ENCODE peak calls at places on chromosomes 16 and 17, in ten cellular contexts. One of them, this sample, is unnamed.

GRCh38 chr17:50206604-50207293 is 5.3 kb upstream of the COL1A1 start:
- DNase-seq in tibial nerve: peak; percentile 43
- DNase-seq in A549: no peak
- DNase-seq in uterus: peak; percentile 77
- DNase-seq in prostate gland: no peak
- DNase-seq in esophagus squamous epithelium: no peak
- DNase-seq in breast epithelium: no peak
- DNase-seq in adrenal gland: no peak
- DNase-seq in heart left ventricle: no peak
- DNase-seq in IMR-90: peak; percentile 66
- DNase-seq in this sample: peak; percentile 76

GRCh38 chr16:84413605-84414004 is 45.3 kb downstream of the ATP2C2 start:
- DNase-seq in IMR-90: no peak
- DNase-seq in esophagus squamous epithelium: no peak
- DNase-seq in heart left ventricle: no peak
- DNase-seq in uterus: no peak
- DNase-seq in tibial nerve: no peak
- DNase-seq in adrenal gland: no peak
- DNase-seq in A549: no peak
- DNase-seq in breast epithelium: no peak
- DNase-seq in prostate gland: no peak
- DNase-seq in this sample: no peak

GRCh38 chr17:28645576-28645939 is 600 bp upstream of the BLTP2 start:
- DNase-seq in IMR-90: no peak
- DNase-seq in tibial nerve: no peak
- DNase-seq in heart left ventricle: no peak
- DNase-seq in esophagus squamous epithelium: no peak
- DNase-seq in uterus: no peak
- DNase-seq in adrenal gland: no peak
- DNase-seq in prostate gland: no peak
- DNase-seq in breast epithelium: no peak
- DNase-seq in A549: no peak
- DNase-seq in this sample: no peak

GRCh38 chr17:17888821-17889220 is 52.0 kb upstream of the SREBF1 start:
- DNase-seq in prostate gland: no peak
- DNase-seq in adrenal gland: no peak
- DNase-seq in tibial nerve: no peak
- DNase-seq in breast epithelium: no peak
- DNase-seq in A549: peak; percentile 44
- DNase-seq in heart left ventricle: no peak
- DNase-seq in IMR-90: peak; percentile 11
- DNase-seq in uterus: no peak
- DNase-seq in esophagus squamous epithelium: no peak
- DNase-seq in this sample: no peak

GRCh38 chr16:78249056-78249455 is 149.6 kb downstream of the WWOX start:
- DNase-seq in esophagus squamous epithelium: no peak
- DNase-seq in adrenal gland: no peak
- DNase-seq in uterus: no peak
- DNase-seq in prostate gland: no peak
- DNase-seq in IMR-90: no peak
- DNase-seq in breast epithelium: no peak
- DNase-seq in tibial nerve: no peak
- DNase-seq in A549: no peak
- DNase-seq in heart left ventricle: no peak
- DNase-seq in this sample: no peak

GRCh38 chr16:1545044-1545736 is 11.7 kb downstream of the TMEM204 start:
- DNase-seq in heart left ventricle: peak; percentile 83
- DNase-seq in uterus: peak; percentile 67
- DNase-seq in adrenal gland: no peak
- DNase-seq in prostate gland: peak; percentile 78
- DNase-seq in A549: no peak
- DNase-seq in breast epithelium: no peak
- DNase-seq in IMR-90: no peak
- DNase-seq in tibial nerve: no peak
- DNase-seq in esophagus squamous epithelium: no peak
- DNase-seq in this sample: no peak

GRCh38 chr16:2585651-2586081 is 47.8 kb downstream of the PDPK1 start:
- DNase-seq in A549: no peak
- DNase-seq in tibial nerve: no peak
- DNase-seq in adrenal gland: peak; percentile 79
- DNase-seq in heart left ventricle: no peak
- DNase-seq in breast epithelium: peak; percentile 17
- DNase-seq in IMR-90: no peak
- DNase-seq in esophagus squamous epithelium: no peak
- DNase-seq in uterus: no peak
- DNase-seq in prostate gland: no peak
- DNase-seq in this sample: no peak

GRCh38 chr17:53780320-53780719 is 42.4 kb upstream of the KIF2B start:
- DNase-seq in A549: no peak
- DNase-seq in breast epithelium: no peak
- DNase-seq in esophagus squamous epithelium: no peak
- DNase-seq in uterus: no peak
- DNase-seq in adrenal gland: no peak
- DNase-seq in prostate gland: no peak
- DNase-seq in heart left ventricle: no peak
- DNase-seq in tibial nerve: no peak
- DNase-seq in IMR-90: no peak
- DNase-seq in this sample: no peak

DNA sequence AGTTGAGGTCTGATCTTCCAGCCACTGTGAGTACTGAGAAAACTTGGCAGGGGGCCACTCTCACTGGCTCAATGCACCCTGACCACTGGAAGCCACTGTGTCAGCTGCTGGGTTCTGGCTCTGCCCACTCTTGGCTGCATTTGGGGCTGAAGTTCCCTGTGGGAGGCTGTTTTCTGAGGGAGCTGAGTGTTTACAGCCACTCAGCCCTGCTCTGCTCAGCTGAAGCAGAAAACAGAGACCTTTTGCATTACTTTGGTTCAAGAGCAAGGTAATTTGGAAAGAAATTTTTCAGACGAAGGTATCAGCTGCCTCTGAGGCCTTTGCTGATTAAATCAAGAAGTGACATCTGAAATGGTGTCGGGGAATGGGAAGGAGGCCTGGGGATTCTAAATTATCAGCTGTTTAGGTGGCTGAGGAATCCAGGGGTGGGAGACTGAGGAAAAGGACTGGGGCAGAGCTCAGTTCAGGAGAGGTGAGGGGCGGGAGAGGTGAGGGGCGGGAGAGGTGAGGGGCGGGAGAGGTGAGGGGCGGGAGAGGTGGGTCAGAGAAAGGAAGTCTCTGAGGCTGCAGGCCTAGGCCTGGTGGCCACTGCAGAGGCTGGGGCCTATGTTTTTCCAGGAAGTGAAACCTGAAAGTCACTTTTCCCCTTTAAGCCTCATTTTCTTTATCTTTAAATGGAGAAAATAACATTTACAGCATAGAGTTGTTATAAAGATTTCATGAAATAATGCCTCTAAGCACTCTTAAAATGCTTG is at the start of gene ACSM5:
- DNase-seq in IMR-90: no peak
- DNase-seq in prostate gland: no peak
- DNase-seq in heart left ventricle: no peak
- DNase-seq in esophagus squamous epithelium: no peak
- DNase-seq in uterus: peak; percentile 45
- DNase-seq in A549: no peak
- DNase-seq in tibial nerve: peak; percentile 49
- DNase-seq in adrenal gland: peak; percentile 63
- DNase-seq in breast epithelium: no peak
- DNase-seq in this sample: no peak
- H3K4me3 ChIP-seq in IMR-90: no peak within 1 kb of the TSS
- H3K4me3 ChIP-seq in prostate gland: no peak within 1 kb of the TSS
- H3K4me3 ChIP-seq in heart left ventricle: no peak within 1 kb of the TSS
- H3K4me3 ChIP-seq in esophagus squamous epithelium: no peak within 1 kb of the TSS
- H3K4me3 ChIP-seq in uterus: no peak within 1 kb of the TSS
- H3K4me3 ChIP-seq in A549: no peak within 1 kb of the TSS
- H3K4me3 ChIP-seq in tibial nerve: no peak within 1 kb of the TSS
- H3K4me3 ChIP-seq in adrenal gland: no peak within 1 kb of the TSS
- H3K4me3 ChIP-seq in breast epithelium: no peak within 1 kb of the TSS
- H3K4me3 ChIP-seq in this sample: no peak within 1 kb of the TSS

GRCh38 chr17:80781188-80781577 is 210.5 kb upstream of the CHMP6 start:
- DNase-seq in prostate gland: no peak
- DNase-seq in breast epithelium: peak; percentile 38
- DNase-seq in esophagus squamous epithelium: no peak
- DNase-seq in adrenal gland: no peak
- DNase-seq in heart left ventricle: no peak
- DNase-seq in uterus: no peak
- DNase-seq in tibial nerve: no peak
- DNase-seq in IMR-90: no peak
- DNase-seq in A549: no peak
- DNase-seq in this sample: no peak

GRCh38 chr17:80778716-80779115 is 212.9 kb upstream of the CHMP6 start:
- DNase-seq in adrenal gland: no peak
- DNase-seq in esophagus squamous epithelium: no peak
- DNase-seq in A549: no peak
- DNase-seq in heart left ventricle: no peak
- DNase-seq in uterus: no peak
- DNase-seq in tibial nerve: no peak
- DNase-seq in IMR-90: no peak
- DNase-seq in breast epithelium: peak; percentile 9
- DNase-seq in prostate gland: no peak
- DNase-seq in this sample: no peak

GRCh38 chr17:80780381-80781187 is 211.1 kb upstream of the CHMP6 start:
- DNase-seq in IMR-90: peak; percentile 74
- DNase-seq in A549: no peak
- DNase-seq in heart left ventricle: no peak
- DNase-seq in adrenal gland: no peak
- DNase-seq in breast epithelium: peak; percentile 25
- DNase-seq in tibial nerve: no peak
- DNase-seq in esophagus squamous epithelium: no peak
- DNase-seq in prostate gland: no peak
- DNase-seq in uterus: peak; percentile 49
- DNase-seq in this sample: no peak

GRCh38 chr17:80779336-80779735 is 212.3 kb upstream of the CHMP6 start:
- DNase-seq in breast epithelium: peak; percentile 46
- DNase-seq in A549: no peak
- DNase-seq in esophagus squamous epithelium: no peak
- DNase-seq in adrenal gland: no peak
- DNase-seq in IMR-90: no peak
- DNase-seq in tibial nerve: no peak
- DNase-seq in heart left ventricle: no peak
- DNase-seq in prostate gland: no peak
- DNase-seq in uterus: no peak
- DNase-seq in this sample: no peak

DNA sequence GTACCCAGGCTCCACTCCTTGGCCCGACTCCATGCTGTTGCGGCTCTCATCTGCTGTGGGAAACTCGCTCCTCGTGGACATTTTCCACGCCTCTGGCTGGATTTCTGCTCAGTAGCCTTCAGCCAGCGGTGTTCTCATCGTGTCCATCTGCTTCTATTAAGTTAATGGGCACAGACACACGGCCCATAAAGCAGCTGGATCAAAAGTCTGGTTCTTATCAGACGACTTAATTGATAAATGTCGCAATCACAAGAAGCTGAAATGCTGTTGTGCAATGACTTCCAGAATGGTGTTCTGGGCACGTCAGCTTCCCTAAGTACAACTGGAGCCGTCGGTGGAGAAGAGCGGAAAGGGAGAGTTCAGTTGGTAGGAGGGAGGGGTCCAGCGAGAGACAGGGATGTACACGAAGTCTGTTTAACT is 211.7 kb upstream of the CHMP6 start:
- DNase-seq in heart left ventricle: no peak
- DNase-seq in breast epithelium: peak; percentile 45
- DNase-seq in esophagus squamous epithelium: no peak
- DNase-seq in A549: no peak
- DNase-seq in uterus: peak; percentile 85
- DNase-seq in IMR-90: peak; percentile 82
- DNase-seq in adrenal gland: peak; percentile 22
- DNase-seq in prostate gland: no peak
- DNase-seq in tibial nerve: no peak
- DNase-seq in this sample: no peak
- TF ChIP-seq POLR2A in heart left ventricle: no peak
- TF ChIP-seq POLR2A in breast epithelium: no peak
- TF ChIP-seq POLR2A in esophagus squamous epithelium: no peak
- TF ChIP-seq POLR2A in A549: no peak
- TF ChIP-seq POLR2A in uterus: peak; percentile 9
- TF ChIP-seq POLR2A in IMR-90: no peak
- TF ChIP-seq POLR2A in adrenal gland: no peak
- TF ChIP-seq POLR2A in prostate gland: no peak
- TF ChIP-seq POLR2A in tibial nerve: no peak
- TF ChIP-seq POLR2A in this sample: no peak

DNA sequence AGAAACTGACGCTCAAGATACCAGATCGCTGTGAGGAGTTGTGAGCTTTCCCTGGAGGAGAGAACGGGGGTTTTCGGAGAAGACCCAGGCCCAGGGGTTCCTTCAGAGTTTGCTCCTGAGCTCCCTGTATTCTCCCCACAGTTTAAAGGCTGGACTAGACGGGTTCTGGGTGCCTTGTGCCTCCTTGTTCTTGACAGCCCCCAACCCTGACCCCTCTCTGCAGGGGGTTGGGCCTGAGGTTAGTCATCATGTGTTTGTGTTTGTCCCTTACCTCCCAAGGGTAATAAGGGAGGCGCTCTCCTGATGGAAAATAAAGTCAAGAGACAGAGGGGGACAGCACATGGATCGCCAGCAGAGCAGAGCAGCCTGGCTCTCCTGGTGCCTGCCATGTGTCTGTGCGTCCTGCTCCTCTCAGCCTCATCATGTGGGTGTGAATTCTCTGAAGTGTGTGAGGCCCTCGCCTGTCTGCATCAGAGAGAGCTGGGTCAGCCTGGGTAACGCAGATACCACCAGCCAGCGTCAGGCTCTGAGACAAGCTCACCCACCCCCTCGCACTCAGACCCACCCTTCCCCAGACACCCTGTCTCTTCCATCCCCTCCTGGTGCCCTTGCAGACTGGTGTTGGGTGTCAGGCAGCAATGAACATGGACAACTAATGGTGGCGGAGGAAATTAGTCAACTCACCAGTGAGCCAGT is 8.8 kb downstream of the HEXIM2 start:
- DNase-seq in uterus: no peak
- DNase-seq in heart left ventricle: no peak
- DNase-seq in prostate gland: no peak
- DNase-seq in breast epithelium: no peak
- DNase-seq in tibial nerve: no peak
- DNase-seq in adrenal gland: no peak
- DNase-seq in A549: no peak
- DNase-seq in esophagus squamous epithelium: no peak
- DNase-seq in IMR-90: no peak
- DNase-seq in this sample: no peak
- H3K4me3 ChIP-seq in uterus: no peak overlapping the region
- H3K4me3 ChIP-seq in heart left ventricle: no peak overlapping the region
- H3K4me3 ChIP-seq in prostate gland: no peak overlapping the region
- H3K4me3 ChIP-seq in breast epithelium: peak overlapping the region; percentile 49
- H3K4me3 ChIP-seq in tibial nerve: no peak overlapping the region
- H3K4me3 ChIP-seq in adrenal gland: no peak overlapping the region
- H3K4me3 ChIP-seq in A549: peak overlapping the region; percentile 6
- H3K4me3 ChIP-seq in esophagus squamous epithelium: peak overlapping the region; percentile 61
- H3K4me3 ChIP-seq in IMR-90: no peak overlapping the region
- H3K4me3 ChIP-seq in this sample: no peak overlapping the region

DNA sequence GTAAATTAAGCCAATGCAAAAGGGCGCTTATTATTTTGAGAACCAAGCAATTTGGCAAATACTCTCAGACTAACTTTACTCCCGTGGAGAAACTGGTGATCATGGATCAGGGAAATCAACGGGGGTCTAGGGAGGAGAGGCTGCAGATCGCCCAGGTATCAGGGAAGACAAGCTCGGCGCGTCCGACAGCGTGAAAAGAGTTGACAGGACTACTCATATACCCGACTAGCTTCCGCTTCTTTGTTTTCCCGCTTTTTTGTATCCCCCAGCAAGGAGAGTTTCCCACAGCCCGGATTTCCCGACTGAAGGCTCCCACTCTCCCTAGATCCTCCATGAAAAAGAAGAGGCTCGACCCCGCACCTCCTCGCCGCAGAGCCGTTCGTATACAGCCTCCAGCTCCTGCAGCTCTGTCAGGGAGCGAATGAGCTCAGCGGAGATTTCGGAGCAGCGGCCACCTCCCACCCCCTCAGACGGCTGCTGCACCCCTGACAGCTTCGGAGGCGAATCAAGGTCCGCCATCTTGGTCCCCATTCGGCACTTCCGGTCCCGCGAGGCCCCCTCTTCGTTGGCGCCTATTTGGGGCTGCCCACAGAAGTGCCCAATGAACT is at the start of gene COG4:
- DNase-seq in breast epithelium: peak; percentile 86
- DNase-seq in IMR-90: peak; percentile 79
- DNase-seq in esophagus squamous epithelium: peak; percentile 37
- DNase-seq in A549: peak; percentile 88
- DNase-seq in heart left ventricle: peak; percentile 93
- DNase-seq in adrenal gland: peak; percentile 86
- DNase-seq in uterus: peak; percentile 80
- DNase-seq in tibial nerve: peak; percentile 70
- DNase-seq in prostate gland: peak; percentile 77
- DNase-seq in this sample: peak; percentile 83
- TF ChIP-seq POLR2A in breast epithelium: no peak
- TF ChIP-seq POLR2A in IMR-90: no peak
- TF ChIP-seq POLR2A in esophagus squamous epithelium: no peak
- TF ChIP-seq POLR2A in A549: peak; percentile 77
- TF ChIP-seq POLR2A in heart left ventricle: no peak
- TF ChIP-seq POLR2A in adrenal gland: peak; percentile 34
- TF ChIP-seq POLR2A in uterus: no peak
- TF ChIP-seq POLR2A in tibial nerve: peak; percentile 18
- TF ChIP-seq POLR2A in prostate gland: peak; percentile 49
- TF ChIP-seq POLR2A in this sample: no peak